ENCODE peak calls at places on chromosome 1, in nine cellular contexts. X is M059J; F is amygdala; D is activated effector memory CD4-positive, alpha-beta T cell treated with anti-CD3 and anti-CD28 coated beads, Interleukin-2, amount 50 U/mL, for 16 hours; S is NCI-H524; Y is Daoy; U is kidney glomerular epithelial cell; Z is HS-5; M is activated CD4-positive, CD25-positive, alpha-beta regulatory T cell. T is an unnamed sample.

GRCh38 chr1:228543396-228543795 is 56.2 kb downstream of the RNF187 start:
- DNase-seq in U (no peak), X (no peak), Z (no peak), S (no peak), M (no peak), F (no peak), Y (no peak), D (no peak), T (no peak)

GRCh38 chr1:160117709-160118183 is 2.2 kb downstream of the ATP1A2 start:
- DNase-seq in S (no peak), U (no peak), X (no peak), D (no peak), Y (no peak), Z (no peak), F (peak), M (no peak), T (peak)

GRCh38 chr1:37514350-37515184 is at the start of gene MEAF6:
- DNase-seq in Y (peak), D (peak), S (peak), U (peak), F (peak), Z (peak), M (peak), X (peak), T (peak)

GRCh38 chr1:115755436-115756370 is 12.8 kb downstream of the CASQ2 start:
- DNase-seq in M (no peak), Y (no peak), D (no peak), F (no peak), U (peak), Z (no peak), X (no peak), S (no peak), T (no peak)

GRCh38 chr1:160625725-160626498 is 20.9 kb downstream of the SLAMF1 start:
- DNase-seq in X (no peak), U (no peak), Y (peak), S (no peak), M (no peak), F (no peak), D (peak), Z (no peak), T (no peak)

GRCh38 chr1:118136511-118136937 is 48.5 kb downstream of the SPAG17 start:
- DNase-seq in D (no peak), M (no peak), X (peak), S (no peak), Z (no peak), F (no peak), U (peak), Y (peak), T (no peak)

GRCh38 chr1:242842094-242842493 is 317.6 kb upstream of the PLD5 start:
- DNase-seq in D (no peak), S (peak), F (no peak), M (no peak), U (no peak), Y (no peak), Z (no peak), X (no peak), T (peak)

GRCh38 chr1:218772575-218772974 is 401.1 kb upstream of the LYPLAL1 start:
- DNase-seq in M (no peak), Z (peak), U (no peak), D (no peak), F (no peak), X (peak), S (no peak), Y (no peak), T (no peak)

GRCh38 chr1:31390071-31390470 is 17.2 kb upstream of the FABP3 start:
- DNase-seq in U (no peak), F (no peak), Z (no peak), X (no peak), D (no peak), S (no peak), Y (no peak), M (no peak), T (no peak)

GRCh38 chr1:211985556-211986264 is 49.6 kb downstream of the INTS7 start:
- DNase-seq in U (no peak), Y (no peak), S (no peak), D (no peak), F (no peak), Z (no peak), M (no peak), X (no peak), T (no peak)

GRCh38 chr1:157154940-157155514 is 16.8 kb upstream of the ETV3 start:
- DNase-seq in F (no peak), Y (peak), S (no peak), X (peak), M (no peak), Z (no peak), D (no peak), U (peak), T (peak)

GRCh38 chr1:233326995-233327937 is at the start of gene MAP3K21:
- DNase-seq in D (peak), F (peak), Z (peak), M (peak), U (peak), X (peak), Y (peak), S (peak), T (peak)